ENCODE peak calls at places on chromosomes 16 and 17, in ten cellular contexts. One of them, this sample, is unnamed.

GRCh38 chr17:6753006-6753445 is 2.8 kb upstream of the XAF1 start:
- DNase-seq in cardiac muscle cell: no peak
- DNase-seq in GM06990: no peak
- DNase-seq in activated B cell treated with CpG ODN at 0.5 μM for 24 hours: no peak
- DNase-seq in heart left ventricle: peak; percentile 87
- DNase-seq in right lobe of liver: peak; percentile 79
- DNase-seq in uterus: peak; percentile 39
- DNase-seq in Calu3: no peak
- DNase-seq in ovary: peak; percentile 66
- DNase-seq in nephron progenitor cell: no peak
- DNase-seq in this sample: no peak

GRCh38 chr16:28166394-28167208 is 45.2 kb downstream of the XPO6 start:
- DNase-seq in cardiac muscle cell: no peak
- DNase-seq in GM06990: no peak
- DNase-seq in activated B cell treated with CpG ODN at 0.5 μM for 24 hours: no peak
- DNase-seq in heart left ventricle: no peak
- DNase-seq in right lobe of liver: no peak
- DNase-seq in uterus: no peak
- DNase-seq in Calu3: peak; percentile 24
- DNase-seq in ovary: no peak
- DNase-seq in nephron progenitor cell: no peak
- DNase-seq in this sample: no peak

GRCh38 chr17:50872710-50873424 is 6.7 kb upstream of the TOB1 start:
- DNase-seq in cardiac muscle cell: no peak
- DNase-seq in GM06990: no peak
- DNase-seq in activated B cell treated with CpG ODN at 0.5 μM for 24 hours: no peak
- DNase-seq in heart left ventricle: no peak
- DNase-seq in right lobe of liver: peak; percentile 46
- DNase-seq in uterus: no peak
- DNase-seq in Calu3: no peak
- DNase-seq in ovary: no peak
- DNase-seq in nephron progenitor cell: no peak
- DNase-seq in this sample: no peak

GRCh38 chr17:79804856-79805696 is 8.2 kb upstream of the CBX8 start:
- DNase-seq in cardiac muscle cell: no peak
- DNase-seq in GM06990: no peak
- DNase-seq in activated B cell treated with CpG ODN at 0.5 μM for 24 hours: no peak
- DNase-seq in heart left ventricle: no peak
- DNase-seq in right lobe of liver: no peak
- DNase-seq in uterus: no peak
- DNase-seq in Calu3: no peak
- DNase-seq in ovary: no peak
- DNase-seq in nephron progenitor cell: no peak
- DNase-seq in this sample: no peak

GRCh38 chr17:44918006-44918405 is 2.7 kb upstream of the GFAP start:
- DNase-seq in cardiac muscle cell: no peak
- DNase-seq in GM06990: no peak
- DNase-seq in activated B cell treated with CpG ODN at 0.5 μM for 24 hours: no peak
- DNase-seq in heart left ventricle: no peak
- DNase-seq in right lobe of liver: no peak
- DNase-seq in uterus: no peak
- DNase-seq in Calu3: no peak
- DNase-seq in ovary: no peak
- DNase-seq in nephron progenitor cell: no peak
- DNase-seq in this sample: no peak

GRCh38 chr17:8581002-8581658 is 49.4 kb downstream of the MYH10 start:
- DNase-seq in cardiac muscle cell: no peak
- DNase-seq in GM06990: peak; percentile 15
- DNase-seq in activated B cell treated with CpG ODN at 0.5 μM for 24 hours: no peak
- DNase-seq in heart left ventricle: no peak
- DNase-seq in right lobe of liver: no peak
- DNase-seq in uterus: no peak
- DNase-seq in Calu3: no peak
- DNase-seq in ovary: no peak
- DNase-seq in nephron progenitor cell: no peak
- DNase-seq in this sample: no peak

GRCh38 chr16:5736209-5736608 is 638.6 kb upstream of the EEF2KMT start:
- DNase-seq in cardiac muscle cell: no peak
- DNase-seq in GM06990: no peak
- DNase-seq in activated B cell treated with CpG ODN at 0.5 μM for 24 hours: no peak
- DNase-seq in heart left ventricle: no peak
- DNase-seq in right lobe of liver: no peak
- DNase-seq in uterus: no peak
- DNase-seq in Calu3: no peak
- DNase-seq in ovary: no peak
- DNase-seq in nephron progenitor cell: no peak
- DNase-seq in this sample: no peak

GRCh38 chr17:5630434-5630833 is 46.1 kb upstream of the NLRP1 start:
- DNase-seq in cardiac muscle cell: no peak
- DNase-seq in GM06990: no peak
- DNase-seq in activated B cell treated with CpG ODN at 0.5 μM for 24 hours: no peak
- DNase-seq in heart left ventricle: no peak
- DNase-seq in right lobe of liver: no peak
- DNase-seq in uterus: no peak
- DNase-seq in Calu3: no peak
- DNase-seq in ovary: no peak
- DNase-seq in nephron progenitor cell: no peak
- DNase-seq in this sample: no peak

GRCh38 chr16:4686497-4687210 is 6.7 kb upstream of the NUDT16L1 start:
- DNase-seq in cardiac muscle cell: no peak
- DNase-seq in GM06990: no peak
- DNase-seq in activated B cell treated with CpG ODN at 0.5 μM for 24 hours: no peak
- DNase-seq in heart left ventricle: no peak
- DNase-seq in right lobe of liver: no peak
- DNase-seq in uterus: no peak
- DNase-seq in Calu3: no peak
- DNase-seq in ovary: no peak
- DNase-seq in nephron progenitor cell: no peak
- DNase-seq in this sample: no peak

GRCh38 chr17:1957037-1957436 is 68.1 kb downstream of the RTN4RL1 start:
- DNase-seq in cardiac muscle cell: no peak
- DNase-seq in GM06990: no peak
- DNase-seq in activated B cell treated with CpG ODN at 0.5 μM for 24 hours: no peak
- DNase-seq in heart left ventricle: no peak
- DNase-seq in right lobe of liver: no peak
- DNase-seq in uterus: no peak
- DNase-seq in Calu3: no peak
- DNase-seq in ovary: no peak
- DNase-seq in nephron progenitor cell: no peak
- DNase-seq in this sample: no peak

GRCh38 chr16:75660726-75661302 is 13.2 kb downstream of the TERF2IP start:
- DNase-seq in cardiac muscle cell: no peak
- DNase-seq in GM06990: no peak
- DNase-seq in activated B cell treated with CpG ODN at 0.5 μM for 24 hours: no peak
- DNase-seq in heart left ventricle: no peak
- DNase-seq in right lobe of liver: no peak
- DNase-seq in uterus: no peak
- DNase-seq in Calu3: no peak
- DNase-seq in ovary: no peak
- DNase-seq in nephron progenitor cell: no peak
- DNase-seq in this sample: no peak

GRCh38 chr17:38507436-38507835 is 79.2 kb downstream of the ARHGAP23 start:
- DNase-seq in cardiac muscle cell: no peak
- DNase-seq in GM06990: no peak
- DNase-seq in activated B cell treated with CpG ODN at 0.5 μM for 24 hours: no peak
- DNase-seq in heart left ventricle: no peak
- DNase-seq in right lobe of liver: no peak
- DNase-seq in uterus: no peak
- DNase-seq in Calu3: no peak
- DNase-seq in ovary: no peak
- DNase-seq in nephron progenitor cell: no peak
- DNase-seq in this sample: no peak

GRCh38 chr17:31405941-31406371 is 14.5 kb downstream of the RAB11FIP4 start:
- DNase-seq in cardiac muscle cell: no peak
- DNase-seq in GM06990: no peak
- DNase-seq in activated B cell treated with CpG ODN at 0.5 μM for 24 hours: no peak
- DNase-seq in heart left ventricle: no peak
- DNase-seq in right lobe of liver: no peak
- DNase-seq in uterus: no peak
- DNase-seq in Calu3: no peak
- DNase-seq in ovary: no peak
- DNase-seq in nephron progenitor cell: no peak
- DNase-seq in this sample: no peak

GRCh38 chr17:54891176-54891821 is 9.4 kb upstream of the TOM1L1 start:
- DNase-seq in cardiac muscle cell: peak; percentile 80
- DNase-seq in GM06990: no peak
- DNase-seq in activated B cell treated with CpG ODN at 0.5 μM for 24 hours: no peak
- DNase-seq in heart left ventricle: no peak
- DNase-seq in right lobe of liver: no peak
- DNase-seq in uterus: no peak
- DNase-seq in Calu3: peak; percentile 28
- DNase-seq in ovary: no peak
- DNase-seq in nephron progenitor cell: peak; percentile 52
- DNase-seq in this sample: peak; percentile 22

DNA sequence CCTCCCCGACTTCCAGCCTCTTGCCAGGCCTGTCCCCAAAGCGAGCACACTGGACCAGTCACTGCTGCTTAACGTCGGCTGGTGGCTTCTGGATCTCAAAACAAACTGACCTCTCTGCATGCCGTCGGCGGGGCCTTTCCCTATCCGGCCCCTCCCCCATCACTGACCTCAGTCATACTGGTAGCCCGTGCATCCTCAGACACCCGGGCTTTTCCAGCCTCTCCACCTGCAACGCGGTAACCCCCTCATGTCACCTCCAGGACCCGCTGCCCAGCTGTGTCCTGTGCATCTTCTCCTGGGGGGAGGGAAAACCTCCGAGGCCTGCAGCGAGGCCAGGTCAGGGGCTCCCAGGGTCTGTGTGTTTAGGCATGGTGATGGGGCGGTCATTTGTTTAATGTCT is 138.6 kb upstream of the CHMP6 start:
- DNase-seq in cardiac muscle cell: no peak
- DNase-seq in GM06990: no peak
- DNase-seq in activated B cell treated with CpG ODN at 0.5 μM for 24 hours: no peak
- DNase-seq in heart left ventricle: no peak
- DNase-seq in right lobe of liver: no peak
- DNase-seq in uterus: no peak
- DNase-seq in Calu3: no peak
- DNase-seq in ovary: no peak
- DNase-seq in nephron progenitor cell: no peak
- DNase-seq in this sample: no peak
- TF ChIP-seq CTCF in cardiac muscle cell: no peak
- TF ChIP-seq CTCF in GM06990: no peak
- TF ChIP-seq CTCF in activated B cell treated with CpG ODN at 0.5 μM for 24 hours: no peak
- TF ChIP-seq CTCF in heart left ventricle: no peak
- TF ChIP-seq CTCF in right lobe of liver: no peak
- TF ChIP-seq CTCF in uterus: no peak
- TF ChIP-seq CTCF in Calu3: no peak
- TF ChIP-seq CTCF in ovary: no peak
- TF ChIP-seq CTCF in nephron progenitor cell: no peak
- TF ChIP-seq CTCF in this sample: no peak

GRCh38 chr17:82300707-82301270 is 16.6 kb downstream of the CD7 start:
- DNase-seq in cardiac muscle cell: peak; percentile 69
- DNase-seq in GM06990: peak; percentile 64
- DNase-seq in activated B cell treated with CpG ODN at 0.5 μM for 24 hours: peak; percentile 70
- DNase-seq in heart left ventricle: peak; percentile 70
- DNase-seq in right lobe of liver: peak; percentile 79
- DNase-seq in uterus: peak; percentile 59
- DNase-seq in Calu3: peak; percentile 80
- DNase-seq in ovary: peak; percentile 60
- DNase-seq in nephron progenitor cell: peak; percentile 71
- DNase-seq in this sample: peak; percentile 81
- TF ChIP-seq CTCF in cardiac muscle cell: peak; percentile 81
- TF ChIP-seq CTCF in GM06990: peak; percentile 88
- TF ChIP-seq CTCF in activated B cell treated with CpG ODN at 0.5 μM for 24 hours: peak; percentile 24
- TF ChIP-seq CTCF in heart left ventricle: peak; percentile 74
- TF ChIP-seq CTCF in right lobe of liver: peak; percentile 57
- TF ChIP-seq CTCF in uterus: peak; percentile 61
- TF ChIP-seq CTCF in Calu3: peak; percentile 73
- TF ChIP-seq CTCF in ovary: no peak
- TF ChIP-seq CTCF in nephron progenitor cell: peak; percentile 55
- TF ChIP-seq CTCF in this sample: peak; percentile 74

DNA sequence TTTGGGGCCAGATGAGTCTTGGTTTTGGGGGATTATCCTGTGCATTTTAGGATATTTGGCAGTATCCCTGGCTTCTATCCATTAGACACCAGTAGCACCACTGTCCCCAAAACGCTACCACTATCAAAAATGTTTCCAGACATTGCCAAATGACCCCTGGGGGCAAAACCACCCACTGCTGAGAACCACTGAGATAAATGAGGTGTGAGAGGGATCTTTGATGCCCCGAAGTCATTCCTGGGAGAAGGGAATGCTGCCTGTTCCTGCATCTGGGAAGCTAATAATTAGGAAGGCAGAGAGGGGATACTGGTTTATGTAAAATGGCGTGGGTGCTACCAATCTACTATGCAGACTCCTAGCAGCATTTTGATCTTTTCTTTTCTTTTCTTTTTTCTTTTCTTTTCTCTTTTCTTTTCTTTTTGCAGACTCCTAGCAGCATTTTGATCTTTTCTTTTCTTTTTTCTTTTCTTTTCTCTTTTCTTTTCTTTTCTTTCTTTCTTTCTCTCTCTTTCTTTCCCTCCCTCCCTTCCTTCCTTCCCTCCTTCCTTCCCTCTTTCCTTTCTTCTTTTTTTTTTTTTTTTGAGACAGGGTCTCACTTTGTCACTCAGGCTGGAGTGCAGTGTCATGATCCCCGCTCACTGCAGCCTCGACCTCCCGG is 8.8 kb upstream of the MT3 start:
- DNase-seq in cardiac muscle cell: no peak
- DNase-seq in GM06990: no peak
- DNase-seq in activated B cell treated with CpG ODN at 0.5 μM for 24 hours: no peak
- DNase-seq in heart left ventricle: no peak
- DNase-seq in right lobe of liver: no peak
- DNase-seq in uterus: no peak
- DNase-seq in Calu3: no peak
- DNase-seq in ovary: no peak
- DNase-seq in nephron progenitor cell: no peak
- DNase-seq in this sample: no peak
- TF ChIP-seq CTCF in cardiac muscle cell: no peak
- TF ChIP-seq CTCF in GM06990: no peak
- TF ChIP-seq CTCF in activated B cell treated with CpG ODN at 0.5 μM for 24 hours: no peak
- TF ChIP-seq CTCF in heart left ventricle: no peak
- TF ChIP-seq CTCF in right lobe of liver: no peak
- TF ChIP-seq CTCF in uterus: no peak
- TF ChIP-seq CTCF in Calu3: no peak
- TF ChIP-seq CTCF in ovary: no peak
- TF ChIP-seq CTCF in nephron progenitor cell: no peak
- TF ChIP-seq CTCF in this sample: no peak

GRCh38 chr17:75549246-75550138 is 24.0 kb downstream of the LLGL2 start:
- DNase-seq in cardiac muscle cell: peak; percentile 83
- DNase-seq in GM06990: no peak
- DNase-seq in activated B cell treated with CpG ODN at 0.5 μM for 24 hours: no peak
- DNase-seq in heart left ventricle: no peak
- DNase-seq in right lobe of liver: no peak
- DNase-seq in uterus: no peak
- DNase-seq in Calu3: peak; percentile 95
- DNase-seq in ovary: no peak
- DNase-seq in nephron progenitor cell: peak; percentile 63
- DNase-seq in this sample: no peak
- TF ChIP-seq CTCF in cardiac muscle cell: no peak
- TF ChIP-seq CTCF in GM06990: no peak
- TF ChIP-seq CTCF in activated B cell treated with CpG ODN at 0.5 μM for 24 hours: no peak
- TF ChIP-seq CTCF in heart left ventricle: no peak
- TF ChIP-seq CTCF in right lobe of liver: no peak
- TF ChIP-seq CTCF in uterus: no peak
- TF ChIP-seq CTCF in Calu3: no peak
- TF ChIP-seq CTCF in ovary: no peak
- TF ChIP-seq CTCF in nephron progenitor cell: no peak
- TF ChIP-seq CTCF in this sample: no peak

GRCh38 chr17:42964161-42964932 is at the start of gene AARSD1:
- DNase-seq in cardiac muscle cell: peak; percentile 95
- DNase-seq in GM06990: peak; percentile 90
- DNase-seq in activated B cell treated with CpG ODN at 0.5 μM for 24 hours: peak; percentile 79
- DNase-seq in heart left ventricle: peak; percentile 92
- DNase-seq in right lobe of liver: peak; percentile 91
- DNase-seq in uterus: peak; percentile 90
- DNase-seq in Calu3: peak; percentile 95
- DNase-seq in ovary: peak; percentile 87
- DNase-seq in nephron progenitor cell: peak; percentile 86
- DNase-seq in this sample: peak; percentile 91
- TF ChIP-seq CTCF in cardiac muscle cell: no peak
- TF ChIP-seq CTCF in GM06990: no peak
- TF ChIP-seq CTCF in activated B cell treated with CpG ODN at 0.5 μM for 24 hours: no peak
- TF ChIP-seq CTCF in heart left ventricle: no peak
- TF ChIP-seq CTCF in right lobe of liver: no peak
- TF ChIP-seq CTCF in uterus: no peak
- TF ChIP-seq CTCF in Calu3: no peak
- TF ChIP-seq CTCF in ovary: no peak
- TF ChIP-seq CTCF in nephron progenitor cell: no peak
- TF ChIP-seq CTCF in this sample: no peak